ENCODE peak calls at places on chromosomes 6 and 20, in nine cellular contexts. X is aorta; H is M059J; T is Calu3; O is sigmoid colon; E is stimulated activated CD4-positive, alpha-beta T cell treated with anti-CD3 and anti-CD28 coated beads, Interleukin-1b, Interleukin-23, amount 100 ng/mL, for 24 hours; R is H9; D is GM03348; S is CD8-positive, alpha-beta T cell. A is an unnamed sample.

GRCh38 chr6:125984311-125984710 is 2.0 kb upstream of the TRMT11 start:
- DNase-seq in H (peak; percentile 73), O (no peak), D (peak; percentile 20), T (no peak), S (no peak), R (no peak), E (no peak), X (no peak), A (no peak)

GRCh38 chr20:43722153-43722505 is 4.7 kb downstream of the GTSF1L start:
- DNase-seq in S (peak; percentile 60), D (no peak), E (peak; percentile 19), R (no peak), O (no peak), H (no peak), T (no peak), X (no peak), A (no peak)

GRCh38 chr20:1336699-1337387 is 7.9 kb upstream of the SDCBP2 start:
- DNase-seq in E (no peak), O (peak; percentile 82), S (peak; percentile 26), T (no peak), D (peak; percentile 67), H (no peak), X (peak; percentile 67), R (peak; percentile 31), A (no peak)

GRCh38 chr6:14450133-14451040 is 332.8 kb downstream of the CD83 start:
- DNase-seq in O (no peak), E (no peak), H (peak; percentile 22), X (no peak), R (no peak), T (no peak), D (no peak), S (no peak), A (no peak)

GRCh38 chr20:62952373-62953166 is at the start of gene SLC17A9:
- DNase-seq in H (no peak), S (peak; percentile 52), X (peak; percentile 88), E (peak; percentile 40), R (peak; percentile 87), O (peak; percentile 87), D (peak; percentile 85), T (peak; percentile 89), A (no peak)

GRCh38 chr20:43293068-43293786 is 103.5 kb upstream of the PTPRT start:
- DNase-seq in S (no peak), T (no peak), E (no peak), O (no peak), D (no peak), H (no peak), X (no peak), R (no peak), A (no peak)

GRCh38 chr20:36872857-36873256 is 3.1 kb upstream of the TLDC2 start:
- DNase-seq in D (no peak), T (no peak), R (no peak), S (no peak), E (no peak), H (peak; percentile 78), O (no peak), X (no peak), A (no peak)

GRCh38 chr6:4687656-4687988 is 88.6 kb upstream of the CDYL start:
- DNase-seq in O (no peak), S (no peak), R (no peak), E (no peak), X (no peak), D (no peak), H (no peak), T (no peak), A (no peak)

GRCh38 chr6:70884074-70884983 is 72.5 kb downstream of the B3GAT2 start:
- DNase-seq in T (peak; percentile 80), R (peak; percentile 78), D (peak; percentile 92), O (peak; percentile 69), S (peak; percentile 59), H (peak; percentile 60), E (peak; percentile 30), X (no peak), A (peak; percentile 59)

GRCh38 chr6:92181347-92181746 is 1238.0 kb downstream of the EPHA7 start:
- DNase-seq in X (no peak), D (no peak), O (no peak), S (no peak), H (no peak), E (no peak), R (no peak), T (no peak), A (no peak)

GRCh38 chr6:155943635-155944034 is 488.0 kb upstream of the NOX3 start:
- DNase-seq in O (no peak), X (no peak), T (no peak), S (no peak), R (no peak), E (no peak), H (peak; percentile 37), D (no peak), A (no peak)

GRCh38 chr20:62172666-62173065 is 10.2 kb upstream of the MTG2 start:
- DNase-seq in E (no peak), S (no peak), T (no peak), H (no peak), R (no peak), O (no peak), X (no peak), D (no peak), A (no peak)

GRCh38 chr20:22449115-22449973 is 135.0 kb downstream of the FOXA2 start:
- DNase-seq in T (no peak), R (no peak), S (no peak), O (no peak), E (no peak), D (no peak), X (no peak), H (peak; percentile 73), A (no peak)

GRCh38 chr20:58515240-58516212 is at the start of gene APCDD1L:
- DNase-seq in D (peak; percentile 85), O (peak; percentile 60), S (no peak), T (peak; percentile 49), R (peak; percentile 74), E (no peak), H (peak; percentile 89), X (peak; percentile 68), A (peak; percentile 41)

GRCh38 chr6:3748208-3748701 is 3.3 kb downstream of the PXDC1 start:
- DNase-seq in E (no peak), T (peak; percentile 70), R (peak; percentile 83), X (peak; percentile 85), H (peak; percentile 81), D (peak; percentile 91), O (no peak), S (no peak), A (peak; percentile 98)

GRCh38 chr6:46849361-46849690 is 56.1 kb downstream of the MEP1A start:
- DNase-seq in R (no peak), E (no peak), H (peak; percentile 91), T (no peak), S (no peak), X (no peak), O (no peak), D (no peak), A (no peak)

GRCh38 chr20:10802201-10802600 is 128.4 kb upstream of the JAG1 start:
- DNase-seq in D (no peak), S (no peak), H (peak; percentile 31), X (no peak), E (no peak), T (no peak), O (no peak), R (no peak), A (no peak)

GRCh38 chr6:159988983-159989454 is 20.1 kb downstream of the IGF2R start:
- DNase-seq in H (peak; percentile 87), R (no peak), T (no peak), S (no peak), X (no peak), E (no peak), D (peak; percentile 17), O (no peak), A (no peak)

A was measured in 8988T.